ENCODE peak calls at places on chromosomes 4 and X, in four cellular contexts. One of them, this sample, is unnamed.

GRCh38 chr4:172547724-172548123 is 620.9 kb upstream of the GALNT7 start:
- DNase-seq in OCI-LY7: peak; percentile 66
- DNase-seq in tibial nerve: no peak
- DNase-seq in AG04449: no peak
- DNase-seq in this sample: no peak

GRCh38 chr4:43379001-43379400 is 486.5 kb downstream of the GRXCR1 start:
- DNase-seq in OCI-LY7: no peak
- DNase-seq in tibial nerve: no peak
- DNase-seq in AG04449: no peak
- DNase-seq in this sample: no peak

GRCh38 chrX:6693051-6693450 is 158.1 kb upstream of the VCX3A start:
- DNase-seq in OCI-LY7: no peak
- DNase-seq in tibial nerve: no peak
- DNase-seq in AG04449: no peak
- DNase-seq in this sample: no peak

GRCh38 chrX:1400731-1401471 is 9.0 kb upstream of the SLC25A6 start:
- DNase-seq in OCI-LY7: no peak
- DNase-seq in tibial nerve: no peak
- DNase-seq in AG04449: no peak
- DNase-seq in this sample: no peak

GRCh38 chrX:85503258-85504158 is 124.0 kb upstream of the POF1B start:
- DNase-seq in OCI-LY7: no peak
- DNase-seq in tibial nerve: no peak
- DNase-seq in AG04449: no peak
- DNase-seq in this sample: no peak

GRCh38 chr4:138670681-138671080 is 344.9 kb upstream of the NOCT start:
- DNase-seq in OCI-LY7: no peak
- DNase-seq in tibial nerve: no peak
- DNase-seq in AG04449: no peak
- DNase-seq in this sample: no peak

GRCh38 chr4:176217510-176217909 is 22.1 kb upstream of the SPATA4 start:
- DNase-seq in OCI-LY7: peak; percentile 6
- DNase-seq in tibial nerve: no peak
- DNase-seq in AG04449: no peak
- DNase-seq in this sample: no peak

GRCh38 chr4:40956726-40957255 is 207.0 kb downstream of the NSUN7 start:
- DNase-seq in OCI-LY7: no peak
- DNase-seq in tibial nerve: no peak
- DNase-seq in AG04449: no peak
- DNase-seq in this sample: no peak

GRCh38 chr4:115873048-115873447 is 759.6 kb upstream of the NDST4 start:
- DNase-seq in OCI-LY7: no peak
- DNase-seq in tibial nerve: no peak
- DNase-seq in AG04449: no peak
- DNase-seq in this sample: no peak

GRCh38 chrX:38864165-38864564 is 62.9 kb downstream of the MID1IP1 start:
- DNase-seq in OCI-LY7: no peak
- DNase-seq in tibial nerve: no peak
- DNase-seq in AG04449: no peak
- DNase-seq in this sample: no peak

GRCh38 chr4:7361256-7361655 is 73.5 kb downstream of the PSAPL1 start:
- DNase-seq in OCI-LY7: no peak
- DNase-seq in tibial nerve: no peak
- DNase-seq in AG04449: no peak
- DNase-seq in this sample: no peak

GRCh38 chrX:67523932-67524331 is 19.9 kb upstream of the AR start:
- DNase-seq in OCI-LY7: no peak
- DNase-seq in tibial nerve: no peak
- DNase-seq in AG04449: no peak
- DNase-seq in this sample: no peak

GRCh38 chrX:106927700-106928099 is 7.5 kb downstream of the CLDN2 start:
- DNase-seq in OCI-LY7: no peak
- DNase-seq in tibial nerve: no peak
- DNase-seq in AG04449: no peak
- DNase-seq in this sample: no peak

GRCh38 chrX:114932550-114932949 is 84.9 kb downstream of the IL13RA2 start:
- DNase-seq in OCI-LY7: no peak
- DNase-seq in tibial nerve: no peak
- DNase-seq in AG04449: no peak
- DNase-seq in this sample: no peak

GRCh38 chr4:88659061-88659889 is 38.4 kb downstream of the NAP1L5 start:
- DNase-seq in OCI-LY7: peak; percentile 24
- DNase-seq in tibial nerve: peak; percentile 55
- DNase-seq in AG04449: no peak
- DNase-seq in this sample: peak; percentile 55

GRCh38 chrX:125293792-125294780 is 25.6 kb upstream of the TEX13C start:
- DNase-seq in OCI-LY7: no peak
- DNase-seq in tibial nerve: no peak
- DNase-seq in AG04449: no peak
- DNase-seq in this sample: no peak

GRCh38 chrX:56795309-56795868 is 66.3 kb downstream of the NBDY start:
- DNase-seq in OCI-LY7: no peak
- DNase-seq in tibial nerve: no peak
- DNase-seq in AG04449: no peak
- DNase-seq in this sample: no peak

GRCh38 chr4:67762091-67762490 is 7.9 kb upstream of the GNRHR start:
- DNase-seq in OCI-LY7: no peak
- DNase-seq in tibial nerve: no peak
- DNase-seq in AG04449: no peak
- DNase-seq in this sample: peak; percentile 42

GRCh38 chr4:113435893-113436292 is 325.6 kb downstream of the CAMK2D start:
- DNase-seq in OCI-LY7: no peak
- DNase-seq in tibial nerve: peak; percentile 70
- DNase-seq in AG04449: no peak
- DNase-seq in this sample: no peak

GRCh38 chrX:119477812-119478232 is 9.6 kb downstream of the SLC25A5 start:
- DNase-seq in OCI-LY7: no peak
- DNase-seq in tibial nerve: peak; percentile 34
- DNase-seq in AG04449: peak; percentile 52
- DNase-seq in this sample: peak; percentile 4

GRCh38 chr4:61149278-61149677 is 50.8 kb upstream of the ADGRL3 start:
- DNase-seq in OCI-LY7: no peak
- DNase-seq in tibial nerve: no peak
- DNase-seq in AG04449: no peak
- DNase-seq in this sample: no peak

GRCh38 chrX:50707955-50708694 is 105.9 kb downstream of the SHROOM4 start:
- DNase-seq in OCI-LY7: no peak
- DNase-seq in tibial nerve: no peak
- DNase-seq in AG04449: no peak
- DNase-seq in this sample: no peak

GRCh38 chr4:69970071-69970470 is 4.5 kb upstream of the CSN2 start:
- DNase-seq in OCI-LY7: no peak
- DNase-seq in tibial nerve: no peak
- DNase-seq in AG04449: no peak
- DNase-seq in this sample: no peak

GRCh38 chrX:39492495-39493162 is 605.1 kb downstream of the BCOR start:
- DNase-seq in OCI-LY7: no peak
- DNase-seq in tibial nerve: no peak
- DNase-seq in AG04449: no peak
- DNase-seq in this sample: no peak

GRCh38 chr4:19880205-19880604 is 371.5 kb upstream of the SLIT2 start:
- DNase-seq in OCI-LY7: no peak
- DNase-seq in tibial nerve: no peak
- DNase-seq in AG04449: no peak
- DNase-seq in this sample: no peak

GRCh38 chr4:170090667-170091052 is 904 bp upstream of the AADAT start:
- DNase-seq in OCI-LY7: no peak
- DNase-seq in tibial nerve: no peak
- DNase-seq in AG04449: no peak
- DNase-seq in this sample: no peak

DNA sequence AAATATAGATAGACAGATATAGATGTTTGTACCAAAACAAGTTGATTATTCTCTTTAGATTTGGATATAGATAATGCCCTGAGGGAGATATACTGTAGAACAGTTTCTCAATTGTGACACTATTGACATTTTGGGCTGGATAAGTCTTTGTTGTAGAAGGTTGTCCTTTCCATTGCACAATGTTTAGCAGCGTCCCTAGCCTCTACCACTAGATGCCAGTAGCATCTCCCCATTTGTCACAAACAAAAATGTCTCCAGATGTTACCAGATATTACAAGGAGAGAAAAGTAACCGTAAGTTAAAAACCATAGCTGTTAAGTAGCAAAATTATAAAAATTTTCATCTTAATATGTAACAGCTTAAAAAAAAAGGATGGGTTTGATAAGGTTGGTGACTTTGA is 2595.3 kb downstream of the ARAP2 start:
- DNase-seq in OCI-LY7: no peak
- DNase-seq in tibial nerve: no peak
- DNase-seq in AG04449: peak; percentile 10
- DNase-seq in this sample: no peak
- TF ChIP-seq CTCF in OCI-LY7: peak; percentile 14
- TF ChIP-seq CTCF in tibial nerve: no peak
- TF ChIP-seq CTCF in AG04449: peak; percentile 69
- TF ChIP-seq CTCF in this sample: no peak

DNA sequence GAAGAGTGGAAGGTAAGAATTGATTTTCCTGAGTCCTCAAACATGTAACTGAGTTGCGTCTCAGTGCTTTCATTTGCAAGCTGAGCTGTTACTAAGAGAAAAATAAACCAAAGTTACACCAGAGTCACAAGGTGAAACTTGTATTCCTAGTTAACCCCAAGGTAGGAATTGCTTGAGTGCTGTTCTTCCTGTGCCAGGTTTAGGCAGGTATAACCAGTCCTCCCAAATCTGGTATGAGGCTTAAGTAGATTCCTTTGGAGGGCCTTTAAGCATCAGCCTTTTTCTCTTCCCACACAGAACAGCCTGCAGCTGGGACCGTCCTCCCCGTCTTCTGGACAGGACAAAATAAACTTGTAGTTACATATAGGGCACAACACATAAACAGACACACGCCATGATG is 2.3 kb upstream of the BTC start:
- DNase-seq in OCI-LY7: no peak
- DNase-seq in tibial nerve: no peak
- DNase-seq in AG04449: no peak
- DNase-seq in this sample: no peak
- TF ChIP-seq CTCF in OCI-LY7: no peak
- TF ChIP-seq CTCF in tibial nerve: no peak
- TF ChIP-seq CTCF in AG04449: no peak
- TF ChIP-seq CTCF in this sample: no peak

DNA sequence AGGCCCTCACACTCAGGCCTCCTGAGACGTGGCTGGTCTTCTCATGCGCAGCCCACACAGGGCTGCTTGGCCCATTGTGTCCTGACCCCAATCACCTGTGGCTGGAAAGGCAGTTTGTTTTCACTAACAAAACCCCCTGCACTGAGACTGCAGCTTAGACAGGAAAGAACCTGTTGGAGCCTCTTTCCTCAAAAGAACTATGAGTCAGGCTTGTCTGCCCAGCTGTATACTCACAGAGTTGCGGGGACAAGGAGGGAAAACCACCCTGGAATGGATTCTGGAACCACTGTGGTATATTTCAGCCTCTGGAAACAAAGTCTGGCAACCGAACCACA is 5.2 kb upstream of the TMEM156 start:
- DNase-seq in OCI-LY7: peak; percentile 23
- DNase-seq in tibial nerve: no peak
- DNase-seq in AG04449: no peak
- DNase-seq in this sample: no peak
- TF ChIP-seq CTCF in OCI-LY7: no peak
- TF ChIP-seq CTCF in tibial nerve: no peak
- TF ChIP-seq CTCF in AG04449: no peak
- TF ChIP-seq CTCF in this sample: no peak

DNA sequence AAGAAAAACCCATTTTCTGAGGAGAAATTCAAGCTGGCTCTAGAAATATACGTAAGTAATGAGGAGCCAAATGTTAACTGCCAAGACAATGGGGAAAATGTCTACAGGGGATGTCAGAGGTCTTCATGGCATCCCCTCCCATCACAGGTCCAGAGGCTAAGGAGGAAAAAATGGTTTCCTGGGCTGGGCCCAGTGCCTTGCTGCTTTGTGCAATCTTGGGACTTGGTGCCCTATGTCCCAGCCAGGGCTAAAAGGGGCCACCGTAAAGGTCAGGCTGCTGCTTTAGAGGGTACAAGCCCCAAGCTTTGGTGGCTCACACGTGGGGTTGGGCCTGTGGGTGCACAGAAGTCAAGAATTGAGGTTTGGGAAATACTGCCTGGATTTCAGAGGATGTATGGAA is 17.2 kb upstream of the IGFBP7 start:
- DNase-seq in OCI-LY7: no peak
- DNase-seq in tibial nerve: no peak
- DNase-seq in AG04449: no peak
- DNase-seq in this sample: no peak
- TF ChIP-seq CTCF in OCI-LY7: no peak
- TF ChIP-seq CTCF in tibial nerve: no peak
- TF ChIP-seq CTCF in AG04449: no peak
- TF ChIP-seq CTCF in this sample: no peak

GRCh38 chr4:156295676-156296075 is 342.0 kb upstream of the CTSO start:
- DNase-seq in OCI-LY7: no peak
- DNase-seq in tibial nerve: no peak
- DNase-seq in AG04449: no peak
- DNase-seq in this sample: no peak

GRCh38 chr4:156298230-156298629 is 344.6 kb upstream of the CTSO start:
- DNase-seq in OCI-LY7: no peak
- DNase-seq in tibial nerve: no peak
- DNase-seq in AG04449: peak; percentile 90
- DNase-seq in this sample: no peak

GRCh38 chr4:156291317-156291716 is 337.7 kb upstream of the CTSO start:
- DNase-seq in OCI-LY7: no peak
- DNase-seq in tibial nerve: no peak
- DNase-seq in AG04449: no peak
- DNase-seq in this sample: no peak

GRCh38 chr4:156293657-156294297 is 340.1 kb upstream of the CTSO start:
- DNase-seq in OCI-LY7: no peak
- DNase-seq in tibial nerve: no peak
- DNase-seq in AG04449: peak; percentile 71
- DNase-seq in this sample: no peak

GRCh38 chr4:156294577-156294976 is 340.9 kb upstream of the CTSO start:
- DNase-seq in OCI-LY7: no peak
- DNase-seq in tibial nerve: no peak
- DNase-seq in AG04449: peak; percentile 77
- DNase-seq in this sample: peak; percentile 4
- TF ChIP-seq CTCF in OCI-LY7: peak; percentile 41
- TF ChIP-seq CTCF in tibial nerve: no peak
- TF ChIP-seq CTCF in AG04449: peak; percentile 27
- TF ChIP-seq CTCF in this sample: no peak

GRCh38 chrX:21838937-21839333 is 482 bp upstream of the MBTPS2 start:
- DNase-seq in OCI-LY7: peak; percentile 30
- DNase-seq in tibial nerve: no peak
- DNase-seq in AG04449: no peak
- DNase-seq in this sample: no peak

GRCh38 chrX:21843179-21843578 is 3.8 kb downstream of the MBTPS2 start:
- DNase-seq in OCI-LY7: no peak
- DNase-seq in tibial nerve: no peak
- DNase-seq in AG04449: no peak
- DNase-seq in this sample: no peak

GRCh38 chrX:21840199-21840557 is 761 bp downstream of the MBTPS2 start:
- DNase-seq in OCI-LY7: peak; percentile 24
- DNase-seq in tibial nerve: no peak
- DNase-seq in AG04449: no peak
- DNase-seq in this sample: no peak

GRCh38 chrX:21837056-21837455 is 2.4 kb upstream of the MBTPS2 start:
- DNase-seq in OCI-LY7: no peak
- DNase-seq in tibial nerve: no peak
- DNase-seq in AG04449: no peak
- DNase-seq in this sample: no peak

GRCh38 chrX:21839334-21840198 is at the start of gene MBTPS2:
- DNase-seq in OCI-LY7: peak; percentile 87
- DNase-seq in tibial nerve: peak; percentile 59
- DNase-seq in AG04449: peak; percentile 60
- DNase-seq in this sample: peak; percentile 64
- TF ChIP-seq CTCF in OCI-LY7: peak; percentile 22
- TF ChIP-seq CTCF in tibial nerve: peak; percentile 14
- TF ChIP-seq CTCF in AG04449: peak; percentile 21
- TF ChIP-seq CTCF in this sample: peak; percentile 6

This sample was measured in GM20000.